ENCODE peak calls at places on chromosomes 5 and 9, in six cellular contexts. One of them, this sample, is unnamed.

GRCh38 chr5:8270246-8270645 is 401.3 kb downstream of the MTRR start:
- DNase-seq in IMR-90: no peak
- DNase-seq in H9: no peak
- DNase-seq in mesenchymal stem cell: no peak
- DNase-seq in neuronal stem cell: no peak
- DNase-seq in mesendoderm: no peak
- DNase-seq in this sample: no peak

GRCh38 chr5:127922603-127923002 is 161.0 kb upstream of the SLC12A2 start:
- DNase-seq in IMR-90: peak
- DNase-seq in H9: no peak
- DNase-seq in mesenchymal stem cell: no peak
- DNase-seq in neuronal stem cell: no peak
- DNase-seq in mesendoderm: no peak
- DNase-seq in this sample: no peak

GRCh38 chr5:172559004-172559932 is 81.8 kb upstream of the NEURL1B start:
- DNase-seq in IMR-90: peak
- DNase-seq in H9: no peak
- DNase-seq in mesenchymal stem cell: peak
- DNase-seq in neuronal stem cell: no peak
- DNase-seq in mesendoderm: no peak
- DNase-seq in this sample: no peak

GRCh38 chr5:133878236-133878555 is 90.2 kb downstream of the C5orf15 start:
- DNase-seq in IMR-90: no peak
- DNase-seq in H9: no peak
- DNase-seq in mesenchymal stem cell: no peak
- DNase-seq in neuronal stem cell: no peak
- DNase-seq in mesendoderm: no peak
- DNase-seq in this sample: no peak

GRCh38 chr9:136546697-136547481 is 1.0 kb upstream of the NOTCH1 start:
- DNase-seq in IMR-90: peak
- DNase-seq in H9: peak
- DNase-seq in mesenchymal stem cell: peak
- DNase-seq in neuronal stem cell: no peak
- DNase-seq in mesendoderm: peak
- DNase-seq in this sample: peak

GRCh38 chr9:91954841-91955471 is 4.9 kb upstream of the ROR2 start:
- DNase-seq in IMR-90: peak
- DNase-seq in H9: peak
- DNase-seq in mesenchymal stem cell: peak
- DNase-seq in neuronal stem cell: peak
- DNase-seq in mesendoderm: peak
- DNase-seq in this sample: no peak

GRCh38 chr9:4666042-4666699 is at the start of gene SPATA6L:
- DNase-seq in IMR-90: peak
- DNase-seq in H9: peak
- DNase-seq in mesenchymal stem cell: peak
- DNase-seq in neuronal stem cell: no peak
- DNase-seq in mesendoderm: peak
- DNase-seq in this sample: peak

GRCh38 chr5:84696651-84697050 is 312.0 kb upstream of the EDIL3 start:
- DNase-seq in IMR-90: peak
- DNase-seq in H9: no peak
- DNase-seq in mesenchymal stem cell: no peak
- DNase-seq in neuronal stem cell: no peak
- DNase-seq in mesendoderm: no peak
- DNase-seq in this sample: no peak

GRCh38 chr5:111251941-111252340 is 27.8 kb downstream of the CAMK4 start:
- DNase-seq in IMR-90: peak
- DNase-seq in H9: no peak
- DNase-seq in mesenchymal stem cell: no peak
- DNase-seq in neuronal stem cell: no peak
- DNase-seq in mesendoderm: no peak
- DNase-seq in this sample: no peak
- H3K23ac ChIP-seq in IMR-90: no peak
- H3K23ac ChIP-seq in H9: no peak
- H3K23ac ChIP-seq in mesenchymal stem cell: no peak
- H3K23ac ChIP-seq in neuronal stem cell: no peak
- H3K23ac ChIP-seq in mesendoderm: no peak
- H3K23ac ChIP-seq in this sample: no peak

DNA sequence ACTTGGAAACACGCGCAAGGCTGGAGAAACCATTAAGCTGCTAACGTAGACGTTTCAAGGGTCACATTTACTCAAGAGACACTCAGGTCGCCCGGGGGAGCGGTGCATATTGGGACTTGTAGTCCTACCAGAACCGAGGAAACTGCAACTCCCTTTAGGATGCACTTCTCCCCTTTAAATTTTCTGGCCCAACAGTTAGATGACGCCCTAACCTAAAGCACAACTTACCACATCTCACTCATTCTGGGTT is 384 bp upstream of the DMXL1 start:
- DNase-seq in IMR-90: no peak
- DNase-seq in H9: no peak
- DNase-seq in mesenchymal stem cell: no peak
- DNase-seq in neuronal stem cell: no peak
- DNase-seq in mesendoderm: no peak
- DNase-seq in this sample: no peak
- H3K23ac ChIP-seq in IMR-90: peak
- H3K23ac ChIP-seq in H9: no peak
- H3K23ac ChIP-seq in mesenchymal stem cell: no peak
- H3K23ac ChIP-seq in neuronal stem cell: no peak
- H3K23ac ChIP-seq in mesendoderm: no peak
- H3K23ac ChIP-seq in this sample: no peak

GRCh38 chr9:37870799-37871176 is 33.1 kb downstream of the SLC25A51 start:
- DNase-seq in IMR-90: no peak
- DNase-seq in H9: no peak
- DNase-seq in mesenchymal stem cell: no peak
- DNase-seq in neuronal stem cell: no peak
- DNase-seq in mesendoderm: no peak
- DNase-seq in this sample: no peak
- H3K23ac ChIP-seq in IMR-90: no peak
- H3K23ac ChIP-seq in H9: no peak
- H3K23ac ChIP-seq in mesenchymal stem cell: no peak
- H3K23ac ChIP-seq in neuronal stem cell: no peak
- H3K23ac ChIP-seq in mesendoderm: no peak
- H3K23ac ChIP-seq in this sample: no peak

DNA sequence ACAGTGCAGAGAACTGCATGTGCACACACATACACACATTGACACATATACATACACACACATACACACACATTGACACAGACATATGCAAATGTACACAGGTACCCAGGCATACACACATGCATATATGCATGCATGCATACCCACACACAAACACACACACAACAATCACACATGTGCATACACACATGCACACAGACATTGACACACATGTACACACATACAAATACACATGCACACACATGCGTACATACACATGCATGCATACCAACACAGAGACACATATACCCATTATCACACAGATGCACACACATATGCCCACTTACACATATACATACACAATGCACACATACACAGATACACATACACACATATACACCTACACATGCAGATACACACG is 299.6 kb upstream of the ADCY2 start:
- DNase-seq in IMR-90: no peak
- DNase-seq in H9: no peak
- DNase-seq in mesenchymal stem cell: no peak
- DNase-seq in neuronal stem cell: no peak
- DNase-seq in mesendoderm: no peak
- DNase-seq in this sample: no peak
- H3K23ac ChIP-seq in IMR-90: no peak
- H3K23ac ChIP-seq in H9: no peak
- H3K23ac ChIP-seq in mesenchymal stem cell: no peak
- H3K23ac ChIP-seq in neuronal stem cell: no peak
- H3K23ac ChIP-seq in mesendoderm: no peak
- H3K23ac ChIP-seq in this sample: no peak

DNA sequence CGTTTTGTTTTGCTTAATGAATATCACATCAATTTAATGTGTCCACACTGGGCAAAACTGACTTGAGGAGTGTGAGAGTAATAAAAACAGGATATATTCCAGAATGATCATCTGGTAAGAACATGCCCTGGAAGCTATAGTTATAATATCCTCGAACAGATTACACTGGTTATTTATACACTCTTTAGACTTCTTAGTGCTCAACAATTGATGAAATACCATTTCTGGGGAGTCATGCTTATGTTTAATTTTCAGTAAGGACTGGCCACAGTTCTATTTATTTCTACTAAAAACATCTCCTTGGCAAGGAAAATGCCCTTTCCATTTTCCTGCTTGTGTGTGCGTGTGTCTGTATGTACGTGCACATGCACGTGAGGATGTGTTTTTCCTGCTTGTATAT is 205.0 kb downstream of the TRIO start:
- DNase-seq in IMR-90: peak
- DNase-seq in H9: no peak
- DNase-seq in mesenchymal stem cell: no peak
- DNase-seq in neuronal stem cell: no peak
- DNase-seq in mesendoderm: no peak
- DNase-seq in this sample: no peak
- H3K23ac ChIP-seq in IMR-90: peak
- H3K23ac ChIP-seq in H9: no peak
- H3K23ac ChIP-seq in mesenchymal stem cell: no peak
- H3K23ac ChIP-seq in neuronal stem cell: no peak
- H3K23ac ChIP-seq in mesendoderm: no peak
- H3K23ac ChIP-seq in this sample: no peak

GRCh38 chr5:169905017-169905416 is 75.3 kb downstream of the INSYN2B start:
- DNase-seq in IMR-90: no peak
- DNase-seq in H9: no peak
- DNase-seq in mesenchymal stem cell: no peak
- DNase-seq in neuronal stem cell: no peak
- DNase-seq in mesendoderm: no peak
- DNase-seq in this sample: no peak
- H3K23ac ChIP-seq in IMR-90: no peak
- H3K23ac ChIP-seq in H9: no peak
- H3K23ac ChIP-seq in mesenchymal stem cell: no peak
- H3K23ac ChIP-seq in neuronal stem cell: no peak
- H3K23ac ChIP-seq in mesendoderm: no peak
- H3K23ac ChIP-seq in this sample: no peak

DNA sequence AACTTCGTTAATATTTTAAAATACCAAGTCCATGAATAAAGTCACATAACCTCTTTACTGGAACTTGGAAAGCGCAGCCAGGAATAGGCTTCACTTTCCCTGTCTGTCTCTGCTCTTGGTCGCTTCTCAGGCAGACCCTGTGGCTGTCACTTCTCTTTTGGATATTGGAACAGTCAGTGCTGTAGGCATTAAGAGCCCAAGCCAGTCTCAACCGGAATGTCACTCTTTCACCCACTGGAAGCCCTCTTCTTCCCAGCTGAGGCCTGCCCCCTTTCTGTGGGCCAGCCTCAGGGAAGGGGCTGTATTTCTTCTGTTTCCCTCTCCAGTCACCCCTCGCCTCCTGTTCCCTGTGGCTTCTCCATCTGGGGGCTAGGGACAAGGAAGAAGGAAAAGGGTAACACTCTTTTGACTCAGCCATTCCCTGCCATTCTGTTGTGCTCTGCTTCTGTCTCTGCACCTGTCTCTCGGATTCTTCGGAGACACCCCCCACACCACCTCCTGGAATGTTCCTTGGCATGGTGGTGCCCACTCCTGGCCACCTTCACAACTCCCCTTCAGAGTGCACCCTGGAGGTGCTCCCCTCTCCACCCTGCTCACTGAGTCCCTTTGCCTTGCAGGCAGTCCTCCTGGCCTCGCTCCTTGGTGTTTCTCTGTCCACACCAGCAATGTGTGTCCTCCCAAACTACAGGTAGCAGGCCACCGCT is 103.4 kb downstream of the TRIO start:
- DNase-seq in IMR-90: no peak
- DNase-seq in H9: no peak
- DNase-seq in mesenchymal stem cell: no peak
- DNase-seq in neuronal stem cell: no peak
- DNase-seq in mesendoderm: peak
- DNase-seq in this sample: no peak
- H3K23ac ChIP-seq in IMR-90: peak
- H3K23ac ChIP-seq in H9: no peak
- H3K23ac ChIP-seq in mesenchymal stem cell: no peak
- H3K23ac ChIP-seq in neuronal stem cell: no peak
- H3K23ac ChIP-seq in mesendoderm: no peak
- H3K23ac ChIP-seq in this sample: no peak

GRCh38 chr9:129185402-129185801 is 7.3 kb upstream of the IER5L start:
- DNase-seq in IMR-90: no peak
- DNase-seq in H9: no peak
- DNase-seq in mesenchymal stem cell: no peak
- DNase-seq in neuronal stem cell: no peak
- DNase-seq in mesendoderm: no peak
- DNase-seq in this sample: no peak
- H3K23ac ChIP-seq in IMR-90: peak
- H3K23ac ChIP-seq in H9: no peak
- H3K23ac ChIP-seq in mesenchymal stem cell: no peak
- H3K23ac ChIP-seq in neuronal stem cell: peak
- H3K23ac ChIP-seq in mesendoderm: no peak
- H3K23ac ChIP-seq in this sample: no peak

DNA sequence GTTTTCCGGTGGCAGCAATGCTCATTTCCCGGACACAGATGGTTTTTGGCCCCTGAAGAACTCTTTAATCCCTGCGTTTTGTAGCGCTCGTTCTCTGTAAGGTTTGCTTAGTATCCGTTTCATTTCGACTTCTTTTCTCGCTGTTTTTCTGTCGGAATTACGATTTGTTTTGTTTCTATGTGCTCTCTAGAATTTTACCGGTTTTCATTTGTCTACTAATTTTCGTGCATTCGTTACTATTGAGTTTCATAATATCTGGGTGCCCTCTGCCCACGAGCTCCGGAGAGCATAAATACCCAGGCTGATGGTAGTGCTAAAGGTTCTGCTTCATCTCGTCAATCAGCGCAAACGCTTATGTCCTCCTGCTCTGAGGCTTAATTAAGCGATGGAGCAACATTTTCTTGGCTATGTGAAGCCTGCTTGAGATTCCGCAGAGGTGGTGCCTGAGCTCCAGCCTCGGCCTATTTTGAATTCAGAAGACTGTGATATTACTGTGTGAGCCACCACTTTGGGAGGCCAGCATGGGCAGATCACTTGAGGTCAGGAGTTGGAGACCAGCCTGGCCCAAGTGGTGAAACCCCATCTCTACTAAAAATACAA is 44.9 kb downstream of the ANXA2R start:
- DNase-seq in IMR-90: peak
- DNase-seq in H9: no peak
- DNase-seq in mesenchymal stem cell: no peak
- DNase-seq in neuronal stem cell: no peak
- DNase-seq in mesendoderm: no peak
- DNase-seq in this sample: no peak
- H3K23ac ChIP-seq in IMR-90: peak
- H3K23ac ChIP-seq in H9: no peak
- H3K23ac ChIP-seq in mesenchymal stem cell: no peak
- H3K23ac ChIP-seq in neuronal stem cell: no peak
- H3K23ac ChIP-seq in mesendoderm: no peak
- H3K23ac ChIP-seq in this sample: no peak

GRCh38 chr9:1335174-1335573 is 285.0 kb downstream of the DMRT2 start:
- DNase-seq in IMR-90: no peak
- DNase-seq in H9: no peak
- DNase-seq in mesenchymal stem cell: no peak
- DNase-seq in neuronal stem cell: no peak
- DNase-seq in mesendoderm: no peak
- DNase-seq in this sample: no peak
- H3K23ac ChIP-seq in IMR-90: no peak
- H3K23ac ChIP-seq in H9: no peak
- H3K23ac ChIP-seq in mesenchymal stem cell: no peak
- H3K23ac ChIP-seq in neuronal stem cell: no peak
- H3K23ac ChIP-seq in mesendoderm: no peak
- H3K23ac ChIP-seq in this sample: no peak

This sample was measured in H1.